ENCODE peak calls at places on chromosomes 2 and 18, in six cellular contexts. R is right atrium auricular region, O is stomach, V is GM12865, I is psoas muscle, Z is left ventricle myocardium inferior. B is an unnamed sample.

GRCh38 chr2:26139269-26140183 is 33.4 kb upstream of the GAREM2 start:
- DNase-seq in R (no peak), O (peak; percentile 48), V (peak; percentile 7), I (no peak), Z (no peak), B (no peak)

GRCh38 chr2:192265751-192266150 is 71.0 kb upstream of the TMEFF2 start:
- DNase-seq in R (no peak), O (no peak), V (no peak), I (no peak), Z (no peak), B (no peak)

GRCh38 chr2:169683054-169683424 is 11.2 kb downstream of the CFAP210 start:
- DNase-seq in R (no peak), O (no peak), V (no peak), I (no peak), Z (no peak), B (no peak)

GRCh38 chr2:241036397-241036963 is 38.1 kb downstream of the SNED1 start:
- DNase-seq in R (no peak), O (peak; percentile 62), V (peak; percentile 86), I (no peak), Z (no peak), B (peak; percentile 91)

GRCh38 chr2:47033102-47033880 is 117.7 kb upstream of the MCFD2 start:
- DNase-seq in R (no peak), O (no peak), V (no peak), I (no peak), Z (no peak), B (no peak)

GRCh38 chr2:137420744-137421143 is 543.5 kb upstream of the HNMT start:
- DNase-seq in R (no peak), O (no peak), V (no peak), I (no peak), Z (no peak), B (no peak)

GRCh38 chr2:10963155-10963554 is 51.4 kb downstream of the KCNF1 start:
- DNase-seq in R (no peak), O (no peak), V (no peak), I (no peak), Z (no peak), B (no peak)

GRCh38 chr2:9207641-9208301 is 1.2 kb downstream of the ASAP2 start:
- DNase-seq in R (peak; percentile 58), O (peak; percentile 49), V (no peak), I (peak; percentile 16), Z (no peak), B (peak; percentile 52)

GRCh38 chr2:120929829-120930228 is 194.2 kb downstream of the GLI2 start:
- DNase-seq in R (no peak), O (no peak), V (no peak), I (no peak), Z (no peak), B (no peak)

GRCh38 chr2:132416996-132417395 is 391 bp downstream of the GPR39 start:
- DNase-seq in R (no peak), O (no peak), V (no peak), I (no peak), Z (no peak), B (no peak)

GRCh38 chr18:49565656-49566055 is 3.8 kb downstream of the LIPG start:
- DNase-seq in R (no peak), O (peak; percentile 82), V (no peak), I (no peak), Z (peak; percentile 46), B (no peak)

GRCh38 chr2:240964854-240965295 is 33.5 kb upstream of the SNED1 start:
- DNase-seq in R (peak; percentile 56), O (peak; percentile 13), V (no peak), I (no peak), Z (peak; percentile 10), B (no peak)

GRCh38 chr2:192741889-192742288 is 547.2 kb upstream of the TMEFF2 start:
- DNase-seq in R (no peak), O (no peak), V (no peak), I (no peak), Z (no peak), B (no peak)

GRCh38 chr2:131050896-131051295 is 42.4 kb downstream of the FAM168B start:
- DNase-seq in R (no peak), O (no peak), V (no peak), I (no peak), Z (no peak), B (no peak)

GRCh38 chr18:11807233-11807632 is 44.0 kb upstream of the CHMP1B start:
- DNase-seq in R (no peak), O (no peak), V (no peak), I (no peak), Z (no peak), B (no peak)

GRCh38 chr2:18132697-18133096 is 254.2 kb downstream of the KCNS3 start:
- DNase-seq in R (no peak), O (no peak), V (peak; percentile 26), I (no peak), Z (no peak), B (no peak)

GRCh38 chr2:137886432-137886831 is 77.8 kb upstream of the HNMT start:
- DNase-seq in R (no peak), O (no peak), V (no peak), I (no peak), Z (no peak), B (no peak)

GRCh38 chr2:237879058-237879430 is 19.6 kb downstream of the RAMP1 start:
- DNase-seq in R (no peak), O (no peak), V (no peak), I (no peak), Z (no peak), B (no peak)

GRCh38 chr18:79523738-79524180 is 128.0 kb downstream of the NFATC1 start:
- DNase-seq in R (peak; percentile 57), O (no peak), V (peak; percentile 54), I (no peak), Z (no peak), B (peak; percentile 77)

GRCh38 chr2:110115291-110116032 is at the start of gene MALL:
- DNase-seq in R (no peak), O (peak; percentile 58), V (no peak), I (no peak), Z (no peak), B (no peak)

GRCh38 chr2:187549193-187549592 is 5.0 kb downstream of the TFPI start:
- DNase-seq in R (no peak), O (no peak), V (no peak), I (no peak), Z (no peak), B (no peak)

GRCh38 chr2:220165401-220165800 is 538.0 kb downstream of the SLC4A3 start:
- DNase-seq in R (no peak), O (peak; percentile 35), V (no peak), I (no peak), Z (no peak), B (no peak)

GRCh38 chr2:80365762-80366161 is 61.2 kb upstream of the LRRTM1 start:
- DNase-seq in R (no peak), O (no peak), V (no peak), I (no peak), Z (no peak), B (no peak)

DNA sequence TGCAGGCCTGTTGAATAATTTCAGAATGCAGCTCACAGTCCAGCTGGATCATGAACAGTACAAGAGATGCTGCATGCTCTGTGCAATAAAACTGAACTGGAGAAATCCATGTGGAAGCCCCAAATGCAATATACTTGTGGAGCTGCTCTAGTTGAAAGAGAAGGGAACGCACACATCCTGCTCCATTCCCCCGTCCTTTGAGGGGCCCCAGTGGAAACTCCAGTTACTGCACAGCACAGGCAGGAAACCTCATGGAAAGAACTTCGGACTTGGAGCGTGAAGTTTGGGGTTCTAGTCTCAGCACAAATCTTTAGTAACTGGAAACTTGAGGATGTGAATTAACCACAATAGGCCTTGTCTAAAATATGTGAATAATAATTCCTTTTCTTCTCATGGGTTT is 73.2 kb downstream of the PLA2R1 start:
- DNase-seq in R (no peak), O (no peak), V (no peak), I (no peak), Z (no peak), B (no peak)
- TF ChIP-seq CTCF in R (no peak), O (no peak), V (no peak), I (no peak), Z (no peak), B (no peak)

GRCh38 chr18:35383136-35383535 is 6.0 kb upstream of the ZNF396 start:
- DNase-seq in R (no peak), O (no peak), V (no peak), I (no peak), Z (no peak), B (no peak)

GRCh38 chr18:35379421-35379820 is 2.3 kb upstream of the ZNF396 start:
- DNase-seq in R (no peak), O (no peak), V (no peak), I (no peak), Z (no peak), B (no peak)

GRCh38 chr18:35376742-35377695 is at the start of gene ZNF396:
- DNase-seq in R (peak; percentile 88), O (peak; percentile 86), V (peak; percentile 74), I (peak; percentile 85), Z (peak; percentile 85), B (peak; percentile 86)

GRCh38 chr18:35376393-35376741 is 770 bp downstream of the ZNF396 start:
- DNase-seq in R (no peak), O (peak; percentile 50), V (peak; percentile 32), I (peak; percentile 33), Z (peak; percentile 22), B (peak; percentile 70)

DNA sequence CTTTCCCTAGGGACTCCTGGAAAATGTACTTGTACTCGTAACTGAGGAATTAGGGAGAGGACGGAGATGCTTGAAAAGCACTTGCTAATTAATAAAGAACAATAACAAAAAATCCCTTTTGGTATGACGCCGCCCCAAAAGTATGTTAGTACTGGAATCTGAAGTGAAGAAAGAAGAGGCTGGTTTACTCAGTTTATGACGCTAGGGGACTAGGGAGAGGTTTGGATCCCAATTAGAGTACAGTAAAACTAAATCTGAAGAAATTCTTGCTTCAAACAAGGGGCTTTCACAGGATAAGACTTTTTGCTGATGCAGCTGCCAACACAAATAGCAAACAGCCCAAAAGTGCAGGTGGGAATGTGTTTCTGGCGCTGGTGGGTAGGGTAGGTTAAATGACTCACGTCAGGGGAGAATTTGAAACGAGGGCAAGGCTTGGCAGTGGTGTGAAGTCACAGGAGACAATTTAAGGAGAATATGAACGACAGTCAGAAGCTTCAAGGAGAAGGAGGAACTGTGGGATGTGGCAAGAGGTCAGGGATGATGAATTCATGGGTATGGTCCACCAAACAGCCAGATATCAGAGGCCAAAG is 1.2 kb upstream of the ZNF396 start:
- DNase-seq in R (no peak), O (no peak), V (no peak), I (no peak), Z (no peak), B (no peak)
- TF ChIP-seq CTCF in R (no peak), O (no peak), V (no peak), I (no peak), Z (no peak), B (no peak)

DNA sequence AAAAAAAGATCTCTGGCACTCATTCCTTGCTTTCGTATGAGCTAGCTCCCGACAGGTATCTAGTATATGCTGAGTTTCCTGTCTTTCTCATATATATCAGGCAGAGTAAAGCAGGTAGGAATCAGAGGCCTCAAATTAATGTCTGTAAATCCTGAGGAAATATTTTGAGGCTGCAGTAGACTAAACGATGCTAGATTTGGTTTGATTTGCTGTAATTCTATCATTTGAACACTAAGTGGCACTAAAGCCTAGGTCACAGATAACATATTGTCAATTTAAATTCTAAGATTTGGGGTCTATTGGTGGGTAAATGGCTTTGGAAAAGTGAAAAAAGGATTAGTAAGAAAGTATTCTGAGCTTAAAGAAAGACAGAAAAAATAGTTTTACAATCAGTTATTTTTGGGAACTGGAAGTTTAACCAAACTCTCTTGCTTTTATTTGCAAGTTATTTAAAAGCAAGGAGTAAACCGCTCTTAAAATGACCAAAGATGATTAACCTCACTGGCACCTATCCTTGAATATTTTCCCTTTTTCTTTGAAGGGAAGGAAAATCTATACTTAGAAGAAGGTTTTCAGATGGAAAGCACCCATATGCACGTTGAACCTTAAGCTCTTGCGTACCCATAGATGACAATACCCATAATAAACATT is 37.6 kb upstream of the SLC4A10 start:
- DNase-seq in R (no peak), O (no peak), V (peak; percentile 6), I (no peak), Z (no peak), B (peak; percentile 20)
- TF ChIP-seq CTCF in R (no peak), O (peak; percentile 33), V (peak; percentile 44), I (peak; percentile 42), Z (peak; percentile 61), B (peak; percentile 30)

GRCh38 chr2:3692375-3692774 is 11.0 kb upstream of the DCDC2C start:
- DNase-seq in R (no peak), O (no peak), V (peak; percentile 24), I (no peak), Z (no peak), B (peak; percentile 37)
- TF ChIP-seq CTCF in R (no peak), O (peak; percentile 21), V (peak; percentile 12), I (no peak), Z (peak; percentile 42), B (no peak)

B was measured in GM20000.